ENCODE peak calls at places on chromosomes 11 and 22, in eight cellular contexts. U, F, W, R, X, O, T and I are unnamed samples.

GRCh38 chr22:47851586-47851985 is 1089.1 kb downstream of the TBC1D22A start:
- DNase-seq in T (no peak), W (no peak), F (no peak), R (no peak), O (no peak), U (no peak), X (no peak), I (no peak)

GRCh38 chr22:21651521-21652009 is 9.5 kb downstream of the SDF2L1 start:
- DNase-seq in X (no peak), U (no peak), T (no peak), W (peak), O (no peak), R (no peak), F (no peak), I (no peak)

GRCh38 chr11:48154162-48154561 is 62.4 kb upstream of the OR4B1 start:
- DNase-seq in O (no peak), T (no peak), U (no peak), F (no peak), W (peak), X (no peak), R (no peak), I (no peak)

GRCh38 chr11:75029836-75030631 is 41.3 kb downstream of the NEU3 start:
- DNase-seq in O (no peak), W (peak), X (no peak), F (no peak), U (no peak), T (no peak), R (no peak), I (no peak)

GRCh38 chr11:5605849-5606248 is 9.4 kb downstream of the TRIM6 start:
- DNase-seq in X (no peak), F (no peak), O (no peak), W (peak), U (no peak), T (no peak), R (no peak), I (no peak)

GRCh38 chr11:119347242-119347641 is 737 bp upstream of the MFRP start:
- DNase-seq in X (no peak), F (no peak), R (no peak), W (peak), U (no peak), T (no peak), O (no peak), I (no peak)

GRCh38 chr11:75388386-75389275 is 10.7 kb upstream of the RPS3 start:
- DNase-seq in R (peak), F (peak), W (peak), X (peak), U (peak), O (peak), T (peak), I (peak)

GRCh38 chr22:46432164-46433068 is 96.9 kb downstream of the TRMU start:
- DNase-seq in T (no peak), W (no peak), O (no peak), U (peak), X (no peak), F (peak), R (no peak), I (no peak)

GRCh38 chr11:92322225-92322624 is 97.6 kb downstream of the FAT3 start:
- DNase-seq in W (peak), U (no peak), R (no peak), F (no peak), T (no peak), O (no peak), X (no peak), I (no peak)

GRCh38 chr22:28548411-28548810 is 131.2 kb downstream of the TTC28 start:
- DNase-seq in O (no peak), F (no peak), W (no peak), R (no peak), U (no peak), T (no peak), X (no peak), I (no peak)

GRCh38 chr11:3157381-3158130 is 7.6 kb downstream of the OSBPL5 start:
- DNase-seq in T (no peak), R (no peak), W (no peak), U (no peak), F (no peak), O (peak), X (peak), I (no peak)

GRCh38 chr11:35270342-35270741 is 131.4 kb downstream of the CD44 start:
- DNase-seq in U (no peak), W (no peak), R (no peak), O (no peak), X (no peak), T (no peak), F (no peak), I (no peak)

GRCh38 chr11:47523491-47524199 is 29.3 kb downstream of the CELF1 start:
- DNase-seq in X (no peak), T (no peak), O (no peak), F (no peak), W (peak), U (peak), R (no peak), I (no peak)

GRCh38 chr11:47376183-47376542 is 2.2 kb downstream of the SPI1 start:
- DNase-seq in F (no peak), W (no peak), X (no peak), U (no peak), R (no peak), O (no peak), T (no peak), I (no peak)

GRCh38 chr11:111528557-111528956 is 12.0 kb upstream of the LAYN start:
- DNase-seq in R (no peak), X (no peak), T (no peak), O (no peak), W (no peak), F (no peak), U (peak), I (no peak)

GRCh38 chr11:13769188-13769587 is 100.7 kb downstream of the FAR1 start:
- DNase-seq in R (no peak), O (no peak), T (no peak), W (no peak), U (no peak), X (no peak), F (no peak), I (no peak)

GRCh38 chr11:46271875-46272815 is 5.3 kb upstream of the CREB3L1 start:
- DNase-seq in W (no peak), F (no peak), T (no peak), X (no peak), O (no peak), R (no peak), U (no peak), I (no peak)

GRCh38 chr11:25943777-25944661 is 387.9 kb upstream of the ANO3 start:
- DNase-seq in F (no peak), X (no peak), O (no peak), W (no peak), T (no peak), R (no peak), U (no peak), I (no peak)

GRCh38 chr22:24995649-24996180 is 43.2 kb downstream of the KIAA1671 start:
- DNase-seq in T (no peak), W (no peak), O (no peak), X (no peak), R (no peak), U (no peak), F (no peak), I (no peak)

GRCh38 chr11:34192481-34193401 is 87.3 kb downstream of the NAT10 start:
- DNase-seq in T (no peak), U (no peak), F (no peak), X (peak), R (no peak), W (peak), O (no peak), I (no peak)

GRCh38 chr11:79421820-79422219 is 19.0 kb downstream of the TENM4 start:
- DNase-seq in F (no peak), R (no peak), U (no peak), X (no peak), W (no peak), T (no peak), O (no peak), I (no peak)

GRCh38 chr22:32037236-32037635 is 5.8 kb upstream of the SLC5A1 start:
- DNase-seq in X (no peak), O (no peak), T (no peak), F (no peak), U (no peak), R (no peak), W (no peak), I (no peak)

GRCh38 chr11:95877288-95877687 is 46.6 kb downstream of the MTMR2 start:
- DNase-seq in T (no peak), U (no peak), W (peak), R (no peak), X (no peak), F (no peak), O (no peak), I (no peak)

GRCh38 chr11:8168485-8169257 is at the start of gene RIC3:
- DNase-seq in R (no peak), X (peak), F (peak), T (no peak), U (peak), O (no peak), W (no peak), I (no peak)

GRCh38 chr11:23023319-23023718 is 163.0 kb upstream of the CCDC179 start:
- DNase-seq in W (no peak), R (no peak), T (no peak), O (no peak), F (no peak), U (no peak), X (no peak), I (no peak)

GRCh38 chr22:28398987-28399386 is 280.7 kb downstream of the TTC28 start:
- DNase-seq in O (no peak), X (no peak), R (no peak), W (no peak), U (no peak), F (no peak), T (no peak), I (no peak)

GRCh38 chr22:39592104-39593060 is 21.8 kb downstream of the CACNA1I start:
- DNase-seq in O (no peak), X (no peak), F (no peak), U (no peak), R (no peak), W (peak), T (no peak), I (no peak)

GRCh38 chr11:69400140-69400539 is 81.3 kb upstream of the LINC01488 start:
- DNase-seq in W (no peak), R (no peak), U (no peak), X (no peak), O (no peak), F (no peak), T (no peak), I (no peak)

GRCh38 chr22:32708835-32709234 is 92.7 kb upstream of the TIMP3 start:
- DNase-seq in F (no peak), R (no peak), U (no peak), W (peak), X (peak), O (peak), T (no peak), I (no peak)

GRCh38 chr22:48618326-48618725 is 1209.3 kb downstream of the BRD1 start:
- DNase-seq in F (no peak), R (no peak), W (no peak), T (no peak), U (no peak), X (no peak), O (no peak), I (no peak)

GRCh38 chr11:113778111-113778910 is 1.3 kb upstream of the CLDN25 start:
- DNase-seq in T (no peak), F (no peak), X (peak), R (no peak), W (peak), U (no peak), O (no peak), I (no peak)

GRCh38 chr22:38016182-38017078 is 32.1 kb upstream of the SOX10 start:
- DNase-seq in F (no peak), O (no peak), R (no peak), T (no peak), X (peak), U (no peak), W (no peak), I (no peak)

GRCh38 chr11:113675565-113675964 is 30.5 kb downstream of the TMPRSS5 start:
- DNase-seq in U (no peak), R (no peak), W (no peak), T (no peak), F (no peak), X (no peak), O (no peak), I (no peak)

GRCh38 chr11:20367313-20367948 is 3.9 kb downstream of the HTATIP2 start:
- DNase-seq in T (no peak), F (peak), O (no peak), U (no peak), X (no peak), W (peak), R (no peak), I (no peak)

GRCh38 chr11:130499828-130500227 is 51.4 kb downstream of the ADAMTS15 start:
- DNase-seq in X (no peak), T (no peak), O (no peak), W (peak), R (no peak), F (no peak), U (no peak), I (no peak)